ENCODE peak calls at places on chromosomes 4 and X, in four cellular contexts. D is K562, W is fibroblast of lung, V is GM23248. B is an unnamed sample.

GRCh38 chr4:74054483-74055032 is 16.1 kb upstream of the CXCL3 start:
- DNase-seq in D (no peak), W (no peak), V (no peak), B (no peak)

GRCh38 chrX:4268676-4269075 is 555.2 kb upstream of the PRKX start:
- DNase-seq in D (no peak), W (no peak), V (no peak), B (no peak)

GRCh38 chrX:20063716-20064351 is 52.9 kb downstream of the MAP7D2 start:
- DNase-seq in D (peak; percentile 14), W (no peak), V (peak; percentile 48), B (no peak)

GRCh38 chr4:99405433-99406115 is 29.6 kb downstream of the ADH7 start:
- DNase-seq in D (peak; percentile 49), W (peak; percentile 93), V (peak; percentile 83), B (peak; percentile 89)

GRCh38 chr4:11548529-11549176 is 120.0 kb upstream of the HS3ST1 start:
- DNase-seq in D (no peak), W (no peak), V (no peak), B (peak; percentile 55)

GRCh38 chrX:83829874-83830273 is 31.1 kb upstream of the CYLC1 start:
- DNase-seq in D (no peak), W (no peak), V (no peak), B (no peak)

GRCh38 chr4:96916731-96917130 is 1076.8 kb downstream of the PDHA2 start:
- DNase-seq in D (no peak), W (no peak), V (no peak), B (no peak)

GRCh38 chr4:108512615-108513505 is 107.5 kb upstream of the RPL34 start:
- DNase-seq in D (peak; percentile 26), W (peak; percentile 76), V (peak; percentile 37), B (no peak)

GRCh38 chr4:74527049-74527448 is 82.1 kb downstream of the AREG start:
- DNase-seq in D (no peak), W (no peak), V (no peak), B (no peak)

DNA sequence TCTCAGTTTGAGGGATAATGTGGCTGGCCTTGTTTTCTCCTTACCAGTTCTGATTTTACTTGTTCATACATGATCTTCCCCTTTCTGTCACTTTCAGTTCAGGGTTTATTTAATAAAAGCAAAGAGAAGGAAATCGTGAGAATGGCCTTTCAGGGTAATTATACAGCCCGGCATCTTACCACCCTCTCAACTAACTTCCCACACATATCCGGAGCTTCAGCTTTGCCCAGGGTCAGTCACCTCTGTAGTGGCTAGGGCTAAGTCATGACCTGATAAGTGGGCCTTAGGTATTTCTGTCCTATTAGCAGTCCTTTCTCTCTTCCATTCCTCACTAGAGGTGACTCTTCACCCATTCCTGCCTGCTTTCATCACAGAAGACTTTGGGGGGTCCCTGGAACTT is 15.8 kb downstream of the TRPC5 start:
- DNase-seq in D (no peak), W (no peak), V (no peak), B (no peak)
- H3K9ac ChIP-seq in D (no peak overlapping the region), W (no peak overlapping the region), V (no peak overlapping the region), B (no peak overlapping the region)

GRCh38 chr4:59553739-59554126 is 1646.4 kb upstream of the ADGRL3 start:
- DNase-seq in D (no peak), W (peak; percentile 11), V (peak; percentile 3), B (peak; percentile 56)

DNA sequence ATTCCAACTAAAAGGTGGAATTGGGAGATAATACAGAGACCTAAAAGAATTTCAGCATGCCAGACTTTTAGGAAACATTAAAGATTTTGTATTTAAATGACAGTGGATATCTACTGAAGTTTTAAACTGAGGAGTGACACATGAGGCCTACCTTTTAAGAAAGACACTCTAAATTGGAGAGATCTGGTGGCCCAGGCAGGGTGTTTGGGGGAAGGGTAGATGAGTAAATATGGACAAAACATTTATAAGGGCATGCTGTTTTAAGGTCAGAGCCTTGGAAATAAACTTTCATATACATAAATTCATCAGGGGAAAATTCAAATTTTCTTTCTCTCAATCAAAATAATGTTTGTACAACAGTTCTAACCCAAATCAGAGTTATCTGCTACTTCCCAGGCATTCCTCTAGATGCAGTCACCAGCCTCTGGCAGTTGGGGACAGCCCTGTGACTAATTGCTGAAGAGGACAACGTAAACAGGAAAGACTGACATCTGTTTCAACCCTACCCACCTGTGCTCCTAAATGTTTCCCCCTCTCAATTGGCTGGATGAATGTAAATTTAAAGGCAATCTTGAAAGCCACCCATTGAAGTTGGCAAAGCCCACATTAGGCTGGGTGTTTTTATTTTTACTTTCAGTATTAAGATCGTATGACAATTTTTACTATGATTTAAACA is 1646.9 kb upstream of the ADGRL3 start:
- DNase-seq in D (no peak), W (no peak), V (peak; percentile 0), B (peak; percentile 66)
- H3K9ac ChIP-seq in D (no peak overlapping the region), W (no peak overlapping the region), V (no peak overlapping the region), B (no peak overlapping the region)

DNA sequence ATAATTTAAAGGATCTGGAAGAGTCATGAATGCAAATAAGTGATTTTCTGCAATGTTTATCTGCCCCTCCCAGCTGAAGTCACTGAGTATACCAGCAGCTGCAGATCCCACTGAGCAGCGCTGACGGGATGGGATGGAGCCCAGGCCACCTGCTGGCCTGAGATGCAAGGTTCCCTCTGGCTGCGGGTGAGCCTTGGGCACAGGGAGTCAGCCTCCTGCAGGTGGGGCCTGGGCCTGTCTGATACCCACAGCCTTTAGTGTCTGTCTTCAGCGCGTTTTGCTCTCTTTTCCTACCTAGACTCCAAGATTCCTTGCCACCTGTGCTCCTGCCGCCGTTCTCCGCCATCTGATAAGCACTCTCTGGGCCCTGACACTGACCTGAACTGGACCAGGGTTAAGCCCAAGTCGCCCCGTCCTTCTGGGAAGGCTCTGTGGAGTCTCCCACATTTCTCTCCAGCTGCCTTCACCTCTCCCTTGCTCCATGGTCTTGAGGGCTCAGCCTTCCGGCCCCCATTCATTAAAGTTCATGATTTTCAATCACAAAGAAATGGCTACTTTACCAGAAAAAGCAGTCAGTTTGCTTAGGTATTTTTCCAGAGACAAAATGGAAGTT is 223.1 kb upstream of the FAT1 start:
- DNase-seq in D (peak; percentile 22), W (no peak), V (no peak), B (peak; percentile 78)
- H3K9ac ChIP-seq in D (no peak overlapping the region), W (no peak overlapping the region), V (no peak overlapping the region), B (no peak overlapping the region)

GRCh38 chr4:25814737-25815136 is 48.1 kb downstream of the SEL1L3 start:
- DNase-seq in D (no peak), W (no peak), V (no peak), B (no peak)

GRCh38 chr4:25815586-25815985 is 47.2 kb downstream of the SEL1L3 start:
- DNase-seq in D (no peak), W (no peak), V (no peak), B (no peak)

GRCh38 chr4:25810815-25811690 is 51.7 kb downstream of the SEL1L3 start:
- DNase-seq in D (no peak), W (peak; percentile 19), V (peak; percentile 39), B (peak; percentile 57)

GRCh38 chr4:25814323-25814722 is 48.5 kb downstream of the SEL1L3 start:
- DNase-seq in D (no peak), W (no peak), V (peak; percentile 17), B (peak; percentile 90)

DNA sequence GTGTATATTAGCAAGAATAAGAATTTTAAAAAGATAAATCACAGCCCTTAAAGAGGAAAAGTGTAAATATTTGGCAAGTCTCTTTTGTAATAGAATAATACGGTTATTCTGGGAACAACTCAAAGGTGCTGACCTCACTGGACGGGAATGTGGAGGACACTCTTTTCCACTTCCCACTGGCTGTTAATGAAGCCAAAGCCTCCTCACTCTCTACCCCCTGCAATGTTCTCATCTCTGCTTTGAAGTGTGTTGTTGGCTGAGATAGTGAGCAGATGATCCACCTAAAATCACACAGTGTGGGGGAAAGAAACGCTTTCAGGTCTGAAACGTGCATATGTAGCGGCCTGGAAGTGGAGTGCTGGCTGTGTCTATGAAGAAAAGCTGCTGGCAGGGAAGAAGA is 49.1 kb downstream of the SEL1L3 start:
- DNase-seq in D (no peak), W (peak; percentile 38), V (peak; percentile 86), B (peak; percentile 54)
- H3K9ac ChIP-seq in D (no peak overlapping the region), W (no peak overlapping the region), V (peak overlapping the region; percentile 24), B (no peak overlapping the region)

GRCh38 chr4:24382381-24382780 is 202.0 kb downstream of the DHX15 start:
- DNase-seq in D (no peak), W (peak; percentile 23), V (no peak), B (no peak)

GRCh38 chr4:24380953-24381506 is 203.3 kb downstream of the DHX15 start:
- DNase-seq in D (no peak), W (no peak), V (no peak), B (peak; percentile 26)
- H3K9ac ChIP-seq in D (no peak overlapping the region), W (no peak overlapping the region), V (no peak overlapping the region), B (no peak overlapping the region)

GRCh38 chr4:53494851-53495250 is 96.4 kb downstream of the LNX1 start:
- DNase-seq in D (no peak), W (no peak), V (no peak), B (no peak)

GRCh38 chr4:53484911-53485459 is 106.3 kb downstream of the LNX1 start:
- DNase-seq in D (no peak), W (no peak), V (no peak), B (no peak)

GRCh38 chr4:53489279-53489889 is 101.9 kb downstream of the LNX1 start:
- DNase-seq in D (peak; percentile 46), W (peak; percentile 54), V (peak; percentile 82), B (no peak)

GRCh38 chr4:53490965-53491622 is 100.2 kb downstream of the LNX1 start:
- DNase-seq in D (peak; percentile 40), W (peak; percentile 95), V (peak; percentile 90), B (peak; percentile 37)

DNA sequence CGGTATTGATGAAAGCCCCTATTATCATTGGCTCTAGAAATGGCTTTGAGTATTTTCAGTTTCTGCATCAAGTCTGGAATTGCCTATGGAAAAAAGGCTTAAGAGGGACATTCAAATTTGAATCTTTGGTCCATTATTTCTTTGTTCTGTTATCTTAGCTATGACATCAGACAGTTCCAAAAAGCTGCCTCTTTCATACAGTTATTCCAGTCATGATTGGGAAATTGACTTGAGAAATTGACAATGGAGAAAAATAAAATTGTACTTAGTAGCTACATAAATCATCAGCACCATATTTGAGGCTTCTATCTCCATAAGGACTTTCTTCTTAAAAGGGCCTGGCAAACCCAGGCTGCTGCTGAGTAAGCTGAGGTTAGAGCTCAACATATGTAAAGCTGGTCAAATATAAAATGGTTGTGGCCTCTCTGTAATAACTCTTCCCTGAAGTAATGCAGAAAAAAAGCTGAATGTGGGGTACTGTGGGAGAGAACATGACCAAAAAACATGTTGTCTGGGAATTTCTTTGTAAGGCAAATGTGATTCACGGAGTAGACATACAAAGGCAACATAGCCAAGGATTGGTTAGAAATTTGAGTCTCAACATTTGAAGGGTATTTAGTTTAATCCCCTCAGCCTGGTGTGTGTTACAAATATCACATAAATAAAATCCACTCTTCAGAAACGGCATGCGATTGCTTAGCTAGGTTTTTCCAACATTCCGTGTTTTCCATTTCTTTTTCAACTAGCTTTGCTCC is 100.9 kb downstream of the LNX1 start:
- DNase-seq in D (no peak), W (peak; percentile 54), V (peak; percentile 64), B (no peak)
- H3K9ac ChIP-seq in D (no peak overlapping the region), W (no peak overlapping the region), V (peak overlapping the region; percentile 71), B (no peak overlapping the region)

GRCh38 chr4:122584517-122584916 is 36.3 kb downstream of the IL21 start:
- DNase-seq in D (no peak), W (peak; percentile 78), V (peak; percentile 92), B (no peak)
- H3K9ac ChIP-seq in D (no peak overlapping the region), W (no peak overlapping the region), V (peak overlapping the region; percentile 57), B (no peak overlapping the region)

B was measured in trophoblast cell.